ENCODE peak calls at places on chromosomes 11 and 22, in nine cellular contexts. A is esophagus squamous epithelium; Y is stimulated activated CD8-positive, alpha-beta memory T cell treated with anti-CD3 and anti-CD28 coated beads, Interleukin-12 subunit alpha, Interleukin-12 subunit beta, amount 100 ng/mL, for 4 hours; C is Daoy; H is naive thymus-derived CD8-positive, alpha-beta T cell; M is activated naive CD4-positive, alpha-beta T cell; K is osteoblast; D is GM23248; O is NCI-H1694 treated with DMSO at 0.1 percent for 48 hours. W is an unnamed sample.

GRCh38 chr11:117814766-117815261 is 9.7 kb downstream of the FXYD2 start:
- DNase-seq in A (no peak), Y (peak), O (no peak), H (peak), K (peak), M (peak), D (no peak), C (no peak), W (no peak)

GRCh38 chr11:83801799-83802198 is 515.6 kb upstream of the CCDC90B start:
- DNase-seq in D (peak), K (no peak), A (no peak), H (no peak), O (no peak), Y (no peak), M (no peak), C (no peak), W (no peak)

GRCh38 chr22:22666307-22667091 is 22.1 kb downstream of the GGTLC2 start:
- DNase-seq in O (no peak), H (peak), C (peak), Y (no peak), M (no peak), D (peak), K (no peak), A (no peak), W (no peak)

GRCh38 chr11:76371170-76371569 is 9.8 kb downstream of the THAP12 start:
- DNase-seq in K (peak), M (no peak), A (no peak), Y (no peak), O (no peak), H (no peak), C (peak), D (peak), W (no peak)

GRCh38 chr11:30585892-30586250 is 282 bp downstream of the MPPED2 start:
- DNase-seq in Y (no peak), H (no peak), M (no peak), K (peak), D (peak), A (no peak), C (peak), O (no peak), W (no peak)

GRCh38 chr11:58618215-58618614 is 4.2 kb upstream of the CNTF start:
- DNase-seq in D (no peak), A (no peak), C (no peak), Y (no peak), K (no peak), O (no peak), H (no peak), M (no peak), W (no peak)

GRCh38 chr11:74612877-74613276 is 20.5 kb downstream of the POLD3 start:
- DNase-seq in C (no peak), A (no peak), D (no peak), O (no peak), Y (no peak), K (no peak), M (no peak), H (no peak), W (no peak)

GRCh38 chr11:103024086-103024485 is 67.9 kb downstream of the DCUN1D5 start:
- DNase-seq in Y (no peak), O (no peak), C (no peak), M (no peak), K (no peak), A (no peak), D (peak), H (no peak), W (no peak)

GRCh38 chr11:34214961-34215805 is 109.8 kb downstream of the NAT10 start:
- DNase-seq in A (no peak), H (no peak), O (no peak), Y (peak), K (peak), C (peak), M (peak), D (peak), W (no peak)

GRCh38 chr22:44363214-44363979 is 50.6 kb upstream of the SHISAL1 start:
- DNase-seq in H (no peak), O (no peak), D (peak), M (no peak), K (peak), A (no peak), C (peak), Y (no peak), W (peak)

GRCh38 chr11:65224939-65225283 is 36.9 kb upstream of the POLA2 start:
- DNase-seq in C (peak), D (peak), H (no peak), M (no peak), Y (no peak), K (peak), A (no peak), O (no peak), W (peak)

W was measured in omental fat pad.